ENCODE peak calls at places on chromosomes 7 and 10, in five cellular contexts. X, Z, R, L and F are unnamed samples.

GRCh38 chr10:112713411-112713810 is 236.6 kb upstream of the TCF7L2 start:
- DNase-seq in X (no peak), Z (no peak), R (no peak), L (no peak), F (no peak)

GRCh38 chr7:19620470-19620869 is 88.4 kb downstream of the POLR1F start:
- DNase-seq in X (no peak), Z (no peak), R (no peak), L (no peak), F (no peak)

GRCh38 chr7:76057813-76058145 is 9.9 kb downstream of the MDH2 start:
- DNase-seq in X (no peak), Z (no peak), R (no peak), L (peak; percentile 86), F (no peak)

GRCh38 chr7:93202594-93203273 is 23.5 kb downstream of the HEPACAM2 start:
- DNase-seq in X (no peak), Z (no peak), R (no peak), L (no peak), F (no peak)

GRCh38 chr10:123808873-123809272 is 82.7 kb downstream of the CPXM2 start:
- DNase-seq in X (no peak), Z (no peak), R (no peak), L (no peak), F (no peak)

GRCh38 chr10:46514899-46515298 is 41.6 kb downstream of the GPRIN2 start:
- DNase-seq in X (no peak), Z (no peak), R (no peak), L (no peak), F (no peak)

GRCh38 chr7:98323597-98324322 is 42.3 kb downstream of the BRI3 start:
- DNase-seq in X (no peak), Z (no peak), R (no peak), L (no peak), F (no peak)

GRCh38 chr7:18393465-18394118 is 102.0 kb upstream of the HDAC9 start:
- DNase-seq in X (no peak), Z (no peak), R (no peak), L (no peak), F (no peak)

GRCh38 chr10:70584366-70584765 is 18.2 kb downstream of the PRF1 start:
- DNase-seq in X (peak; percentile 13), Z (no peak), R (no peak), L (no peak), F (no peak)

GRCh38 chr10:86225098-86225782 is 141.4 kb downstream of the GRID1 start:
- DNase-seq in X (no peak), Z (peak; percentile 9), R (no peak), L (no peak), F (peak; percentile 95)

GRCh38 chr10:71323407-71323806 is 4.3 kb downstream of the SLC29A3 start:
- DNase-seq in X (no peak), Z (peak; percentile 50), R (no peak), L (no peak), F (peak; percentile 44)

GRCh38 chr7:19663816-19664531 is 44.9 kb downstream of the POLR1F start:
- DNase-seq in X (no peak), Z (no peak), R (no peak), L (no peak), F (no peak)

GRCh38 chr7:127857464-127857841 is 173.8 kb downstream of the LRRC4 start:
- DNase-seq in X (no peak), Z (no peak), R (no peak), L (no peak), F (no peak)

GRCh38 chr10:3435671-3436070 is 263.1 kb upstream of the PITRM1 start:
- DNase-seq in X (no peak), Z (no peak), R (no peak), L (no peak), F (no peak)

GRCh38 chr10:79947083-79947415 is 1.9 kb downstream of the SFTPD start:
- DNase-seq in X (no peak), Z (no peak), R (no peak), L (peak; percentile 62), F (no peak)

GRCh38 chr10:93463723-93464511 is 18.2 kb downstream of the MYOF start:
- DNase-seq in X (no peak), Z (no peak), R (no peak), L (peak; percentile 56), F (no peak)

GRCh38 chr10:6300106-6300783 is 97.5 kb downstream of the PFKFB3 start:
- DNase-seq in X (no peak), Z (no peak), R (no peak), L (peak; percentile 61), F (no peak)
- TF ChIP-seq POLR2A in X (no peak), Z (no peak), R (no peak), L (no peak), F (no peak)

GRCh38 chr7:78683566-78683965 is 769.9 kb downstream of the MAGI2 start:
- DNase-seq in X (no peak), Z (no peak), R (no peak), L (no peak), F (no peak)
- TF ChIP-seq POLR2A in X (no peak), Z (no peak), R (no peak), L (no peak), F (no peak)

DNA sequence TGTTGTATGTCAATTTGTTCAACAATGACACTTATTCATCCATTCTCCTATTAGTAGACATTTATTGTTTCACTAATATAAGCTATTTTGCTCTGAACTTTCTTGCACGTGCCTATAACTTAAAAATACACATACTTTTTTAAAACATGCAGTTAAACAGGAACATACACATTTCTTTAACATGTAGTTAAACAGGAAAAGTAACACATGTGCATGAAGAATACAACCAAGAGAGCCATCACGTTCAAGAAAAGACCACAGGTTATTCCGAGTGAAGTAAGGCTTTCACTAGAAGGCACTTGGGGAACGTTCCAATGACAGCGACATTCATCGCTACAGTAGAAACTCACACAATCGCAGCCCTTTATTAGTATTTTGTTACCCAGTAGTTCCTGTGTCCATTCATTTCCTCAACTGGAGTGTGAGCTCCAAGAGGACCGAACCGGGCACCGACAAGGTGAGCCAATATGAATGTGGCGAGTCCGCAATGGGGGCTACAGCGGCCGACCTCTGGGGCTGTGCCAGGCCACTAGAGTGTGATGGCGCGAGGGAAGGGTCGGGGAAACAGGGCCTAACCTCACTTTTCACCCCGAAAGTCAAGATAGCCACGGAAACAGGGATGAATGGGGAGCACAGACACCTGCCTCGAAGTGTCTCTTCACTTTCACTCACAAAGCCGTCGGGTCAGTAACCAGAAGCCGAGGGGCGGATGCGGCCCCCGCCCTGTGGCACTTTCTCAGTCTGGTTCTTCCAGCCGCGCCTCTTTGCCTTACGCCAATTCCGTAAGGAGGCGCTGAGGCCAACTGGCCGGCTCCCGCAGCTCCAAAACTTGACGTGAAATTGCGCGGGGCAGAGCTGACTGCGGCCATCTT is 775 bp upstream of the SEPTIN7 start:
- DNase-seq in X (peak; percentile 92), Z (peak; percentile 96), R (peak; percentile 89), L (peak; percentile 88), F (peak; percentile 76)
- TF ChIP-seq POLR2A in X (no peak), Z (no peak), R (no peak), L (no peak), F (no peak)

GRCh38 chr10:30040597-30040996 is 18.8 kb downstream of the JCAD start:
- DNase-seq in X (no peak), Z (no peak), R (no peak), L (no peak), F (no peak)

GRCh38 chr10:30039567-30039966 is 19.8 kb downstream of the JCAD start:
- DNase-seq in X (no peak), Z (no peak), R (no peak), L (no peak), F (no peak)

GRCh38 chr10:30039988-30040387 is 19.4 kb downstream of the JCAD start:
- DNase-seq in X (no peak), Z (no peak), R (no peak), L (no peak), F (no peak)

GRCh38 chr10:30042820-30043219 is 16.6 kb downstream of the JCAD start:
- DNase-seq in X (no peak), Z (no peak), R (no peak), L (no peak), F (no peak)

GRCh38 chr10:30041394-30042105 is 17.8 kb downstream of the JCAD start:
- DNase-seq in X (no peak), Z (no peak), R (no peak), L (no peak), F (no peak)
- TF ChIP-seq POLR2A in X (no peak), Z (no peak), R (no peak), L (no peak), F (no peak)

GRCh38 chr7:105019269-105019668 is 5.3 kb downstream of the KMT2E start:
- DNase-seq in X (no peak), Z (no peak), R (no peak), L (no peak), F (no peak)

GRCh38 chr7:105014725-105015630 is 973 bp downstream of the KMT2E start:
- DNase-seq in X (no peak), Z (peak; percentile 84), R (peak; percentile 91), L (peak; percentile 59), F (no peak)

GRCh38 chr7:105016083-105017075 is 2.4 kb downstream of the KMT2E start:
- DNase-seq in X (no peak), Z (peak; percentile 42), R (no peak), L (no peak), F (no peak)

GRCh38 chr7:105015631-105015965 is 1.6 kb downstream of the KMT2E start:
- DNase-seq in X (no peak), Z (peak; percentile 82), R (no peak), L (peak; percentile 53), F (no peak)

DNA sequence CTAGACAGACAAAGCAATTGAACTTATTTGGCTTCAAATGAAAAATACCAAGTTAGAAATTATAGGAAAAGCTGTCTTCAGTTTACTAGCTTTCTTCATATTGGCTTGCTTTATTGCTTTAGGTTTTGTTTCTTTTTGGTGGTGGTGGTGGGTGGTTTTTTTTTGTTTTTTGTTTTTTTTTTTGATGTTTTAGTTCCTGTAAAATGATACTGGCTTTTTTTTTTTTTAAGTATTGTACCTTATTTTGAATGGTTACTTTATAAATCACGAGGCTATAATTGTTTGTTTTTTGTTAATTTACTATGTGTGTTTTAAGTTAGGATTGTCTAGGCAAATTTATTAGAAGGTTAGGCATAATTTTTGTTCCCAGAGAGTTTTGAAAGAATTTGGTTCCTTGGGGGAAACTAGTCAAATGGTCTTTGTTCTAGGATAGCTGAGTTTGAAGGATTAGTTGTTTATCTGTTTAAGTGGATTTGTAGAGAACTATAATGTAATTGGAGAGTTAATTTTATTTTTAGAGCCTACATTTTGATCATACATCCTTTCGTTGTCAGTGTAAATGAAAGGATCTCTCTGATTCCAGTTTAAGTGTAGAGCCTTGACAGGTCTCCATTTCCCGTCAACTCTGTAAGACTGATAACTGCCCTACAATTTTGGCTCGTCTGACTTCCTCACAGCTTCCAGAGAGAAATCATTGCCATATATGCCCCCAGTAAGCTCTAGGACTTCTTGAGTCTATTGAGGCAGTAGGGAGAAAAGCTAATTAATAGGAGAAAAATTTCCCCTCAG is 3.5 kb downstream of the KMT2E start:
- DNase-seq in X (no peak), Z (peak; percentile 41), R (no peak), L (no peak), F (no peak)
- TF ChIP-seq POLR2A in X (no peak), Z (no peak), R (no peak), L (no peak), F (no peak)